ENCODE peak calls at places on chromosomes 5 and 9, in nine cellular contexts. M, A, I, T, V, H, P, G and R are unnamed samples.

GRCh38 chr9:87336407-87336806 is 161.3 kb upstream of the DAPK1 start:
- DNase-seq in M (no peak), A (no peak), I (no peak), T (no peak), V (no peak), H (no peak), P (no peak), G (no peak), R (no peak)

GRCh38 chr9:35203531-35203930 is 41.7 kb downstream of the UNC13B start:
- DNase-seq in M (no peak), A (no peak), I (no peak), T (no peak), V (no peak), H (no peak), P (no peak), G (no peak), R (no peak)

GRCh38 chr5:160457255-160457654 is 35.6 kb downstream of the PTTG1 start:
- DNase-seq in M (peak), A (no peak), I (no peak), T (no peak), V (no peak), H (no peak), P (no peak), G (no peak), R (no peak)

GRCh38 chr9:136774416-136775045 is 10.2 kb upstream of the LCN15 start:
- DNase-seq in M (no peak), A (no peak), I (no peak), T (no peak), V (no peak), H (no peak), P (no peak), G (no peak), R (no peak)

GRCh38 chr5:73523861-73524260 is 25.6 kb downstream of the BTF3 start:
- DNase-seq in M (no peak), A (no peak), I (peak), T (no peak), V (no peak), H (no peak), P (no peak), G (no peak), R (no peak)

GRCh38 chr9:35863583-35863982 is 6.6 kb downstream of the OR13J1 start:
- DNase-seq in M (no peak), A (no peak), I (peak), T (no peak), V (no peak), H (no peak), P (no peak), G (no peak), R (no peak)

GRCh38 chr5:165321912-165322311 is 1816.5 kb downstream of the MAT2B start:
- DNase-seq in M (peak), A (no peak), I (no peak), T (no peak), V (no peak), H (peak), P (no peak), G (no peak), R (no peak)

GRCh38 chr5:32173394-32174010 is 617 bp downstream of the GOLPH3 start:
- DNase-seq in M (peak), A (no peak), I (peak), T (no peak), V (peak), H (no peak), P (peak), G (peak), R (peak)

GRCh38 chr5:132209131-132209530 is 18.5 kb downstream of the P4HA2 start:
- DNase-seq in M (no peak), A (no peak), I (no peak), T (no peak), V (no peak), H (peak), P (no peak), G (no peak), R (no peak)

GRCh38 chr5:82640901-82641300 is 362.7 kb upstream of the RPS23 start:
- DNase-seq in M (no peak), A (no peak), I (no peak), T (no peak), V (no peak), H (no peak), P (no peak), G (no peak), R (no peak)

GRCh38 chr9:124309665-124310064 is 51.9 kb downstream of the NEK6 start:
- DNase-seq in M (peak), A (no peak), I (peak), T (no peak), V (peak), H (peak), P (no peak), G (no peak), R (peak)

GRCh38 chr9:90251311-90251710 is 391.3 kb downstream of the DIRAS2 start:
- DNase-seq in M (no peak), A (no peak), I (no peak), T (no peak), V (no peak), H (no peak), P (no peak), G (no peak), R (no peak)

GRCh38 chr5:61966558-61966957 is 339.4 kb upstream of the KIF2A start:
- DNase-seq in M (no peak), A (no peak), I (no peak), T (no peak), V (no peak), H (no peak), P (no peak), G (no peak), R (no peak)

GRCh38 chr9:16628421-16628820 is 242.0 kb downstream of the BNC2 start:
- DNase-seq in M (no peak), A (no peak), I (no peak), T (no peak), V (no peak), H (no peak), P (no peak), G (no peak), R (no peak)

GRCh38 chr5:80093796-80094195 is 58.6 kb downstream of the THBS4 start:
- DNase-seq in M (no peak), A (no peak), I (no peak), T (no peak), V (no peak), H (no peak), P (no peak), G (no peak), R (no peak)

GRCh38 chr5:119302916-119303897 is 52.6 kb upstream of the TNFAIP8 start:
- DNase-seq in M (peak), A (no peak), I (no peak), T (no peak), V (no peak), H (peak), P (no peak), G (peak), R (no peak)

GRCh38 chr9:70049236-70049635 is 5.6 kb downstream of the MAMDC2 start:
- DNase-seq in M (peak), A (no peak), I (no peak), T (no peak), V (peak), H (peak), P (no peak), G (peak), R (peak)

GRCh38 chr5:1125030-1125357 is 13.1 kb upstream of the SLC12A7 start:
- DNase-seq in M (no peak), A (no peak), I (no peak), T (no peak), V (peak), H (no peak), P (no peak), G (peak), R (peak)

GRCh38 chr9:26677965-26678745 is 214.4 kb downstream of the CAAP1 start:
- DNase-seq in M (peak), A (no peak), I (no peak), T (no peak), V (no peak), H (peak), P (no peak), G (no peak), R (no peak)

GRCh38 chr5:122789461-122790171 is 14.7 kb downstream of the SNX2 start:
- DNase-seq in M (no peak), A (no peak), I (no peak), T (no peak), V (no peak), H (no peak), P (no peak), G (no peak), R (no peak)

GRCh38 chr9:78821126-78821822 is 524.3 kb downstream of the PSAT1 start:
- DNase-seq in M (peak), A (no peak), I (no peak), T (no peak), V (no peak), H (peak), P (no peak), G (no peak), R (no peak)

GRCh38 chr5:124162782-124163532 is 583.5 kb downstream of the ZNF608 start:
- DNase-seq in M (peak), A (no peak), I (no peak), T (no peak), V (no peak), H (peak), P (no peak), G (no peak), R (no peak)